ENCODE peak calls at places on chromosomes 16 and 17, in ten cellular contexts. One of them, this sample, is unnamed. For H3K27me3, the result is how much of the 10 kb centered on the place peaks cover.

GRCh38 chr16:69633375-69633774 is 67.6 kb downstream of the NFAT5 start:
- DNase-seq in psoas muscle: no peak
- DNase-seq in cardiac muscle cell: no peak
- DNase-seq in adipocyte: no peak
- DNase-seq in CD8-positive, alpha-beta memory T cell: no peak
- DNase-seq in colonic mucosa: no peak
- DNase-seq in naive thymus-derived CD4-positive, alpha-beta T cell: no peak
- DNase-seq in GM23248: no peak
- DNase-seq in Peyer's patch: no peak
- DNase-seq in Caco-2: no peak
- DNase-seq in this sample: no peak

GRCh38 chr16:57409870-57410585 is 5.5 kb downstream of the CCL17 start:
- DNase-seq in Caco-2: peak
- DNase-seq in colonic mucosa: no peak
- DNase-seq in adipocyte: no peak
- DNase-seq in CD8-positive, alpha-beta memory T cell: no peak
- DNase-seq in naive thymus-derived CD4-positive, alpha-beta T cell: no peak
- DNase-seq in GM23248: no peak
- DNase-seq in cardiac muscle cell: peak
- DNase-seq in psoas muscle: no peak
- DNase-seq in Peyer's patch: no peak
- DNase-seq in this sample: no peak

GRCh38 chr16:74984194-74984669 is 691 bp downstream of the WDR59 start:
- DNase-seq in naive thymus-derived CD4-positive, alpha-beta T cell: peak
- DNase-seq in CD8-positive, alpha-beta memory T cell: no peak
- DNase-seq in adipocyte: peak
- DNase-seq in colonic mucosa: no peak
- DNase-seq in GM23248: peak
- DNase-seq in Caco-2: no peak
- DNase-seq in cardiac muscle cell: peak
- DNase-seq in Peyer's patch: no peak
- DNase-seq in psoas muscle: no peak
- DNase-seq in this sample: no peak

GRCh38 chr16:14566599-14566998 is 63.5 kb downstream of the PARN start:
- DNase-seq in naive thymus-derived CD4-positive, alpha-beta T cell: no peak
- DNase-seq in adipocyte: no peak
- DNase-seq in GM23248: no peak
- DNase-seq in psoas muscle: no peak
- DNase-seq in Peyer's patch: no peak
- DNase-seq in cardiac muscle cell: no peak
- DNase-seq in colonic mucosa: no peak
- DNase-seq in CD8-positive, alpha-beta memory T cell: no peak
- DNase-seq in Caco-2: no peak
- DNase-seq in this sample: no peak

GRCh38 chr16:84356591-84357116 is 11.7 kb upstream of the ATP2C2 start:
- DNase-seq in adipocyte: no peak
- DNase-seq in CD8-positive, alpha-beta memory T cell: no peak
- DNase-seq in naive thymus-derived CD4-positive, alpha-beta T cell: no peak
- DNase-seq in Caco-2: peak
- DNase-seq in Peyer's patch: no peak
- DNase-seq in cardiac muscle cell: no peak
- DNase-seq in psoas muscle: no peak
- DNase-seq in colonic mucosa: peak
- DNase-seq in GM23248: peak
- DNase-seq in this sample: no peak

GRCh38 chr16:74309789-74310781 is 13.5 kb downstream of the PSMD7 start:
- DNase-seq in naive thymus-derived CD4-positive, alpha-beta T cell: peak
- DNase-seq in psoas muscle: no peak
- DNase-seq in adipocyte: peak
- DNase-seq in Caco-2: peak
- DNase-seq in GM23248: peak
- DNase-seq in colonic mucosa: peak
- DNase-seq in cardiac muscle cell: peak
- DNase-seq in CD8-positive, alpha-beta memory T cell: no peak
- DNase-seq in Peyer's patch: no peak
- DNase-seq in this sample: no peak

GRCh38 chr17:77778636-77779524 is 179.6 kb upstream of the TNRC6C start:
- DNase-seq in Caco-2: no peak
- DNase-seq in colonic mucosa: no peak
- DNase-seq in naive thymus-derived CD4-positive, alpha-beta T cell: no peak
- DNase-seq in GM23248: peak
- DNase-seq in Peyer's patch: no peak
- DNase-seq in cardiac muscle cell: no peak
- DNase-seq in adipocyte: peak
- DNase-seq in psoas muscle: peak
- DNase-seq in CD8-positive, alpha-beta memory T cell: no peak
- DNase-seq in this sample: peak

GRCh38 chr17:63932008-63932561 is at the start of gene CD79B:
- DNase-seq in Caco-2: no peak
- DNase-seq in CD8-positive, alpha-beta memory T cell: no peak
- DNase-seq in colonic mucosa: no peak
- DNase-seq in Peyer's patch: peak
- DNase-seq in psoas muscle: peak
- DNase-seq in adipocyte: no peak
- DNase-seq in cardiac muscle cell: no peak
- DNase-seq in naive thymus-derived CD4-positive, alpha-beta T cell: peak
- DNase-seq in GM23248: no peak
- DNase-seq in this sample: no peak

GRCh38 chr16:85494315-85494714 is 118.8 kb upstream of the GSE1 start:
- DNase-seq in CD8-positive, alpha-beta memory T cell: no peak
- DNase-seq in GM23248: no peak
- DNase-seq in adipocyte: no peak
- DNase-seq in colonic mucosa: no peak
- DNase-seq in naive thymus-derived CD4-positive, alpha-beta T cell: no peak
- DNase-seq in Peyer's patch: no peak
- DNase-seq in cardiac muscle cell: no peak
- DNase-seq in psoas muscle: no peak
- DNase-seq in Caco-2: no peak
- DNase-seq in this sample: no peak

GRCh38 chr16:85490971-85491771 is 122.0 kb upstream of the GSE1 start:
- DNase-seq in GM23248: no peak
- DNase-seq in CD8-positive, alpha-beta memory T cell: peak
- DNase-seq in naive thymus-derived CD4-positive, alpha-beta T cell: no peak
- DNase-seq in colonic mucosa: peak
- DNase-seq in psoas muscle: no peak
- DNase-seq in Peyer's patch: peak
- DNase-seq in adipocyte: no peak
- DNase-seq in Caco-2: peak
- DNase-seq in cardiac muscle cell: peak
- DNase-seq in this sample: no peak

GRCh38 chr16:85492617-85492957 is 120.5 kb upstream of the GSE1 start:
- DNase-seq in adipocyte: no peak
- DNase-seq in cardiac muscle cell: no peak
- DNase-seq in GM23248: peak
- DNase-seq in Caco-2: no peak
- DNase-seq in CD8-positive, alpha-beta memory T cell: no peak
- DNase-seq in colonic mucosa: no peak
- DNase-seq in psoas muscle: no peak
- DNase-seq in Peyer's patch: no peak
- DNase-seq in naive thymus-derived CD4-positive, alpha-beta T cell: no peak
- DNase-seq in this sample: no peak

GRCh38 chr16:85490407-85490806 is 122.7 kb upstream of the GSE1 start:
- DNase-seq in naive thymus-derived CD4-positive, alpha-beta T cell: no peak
- DNase-seq in GM23248: no peak
- DNase-seq in adipocyte: no peak
- DNase-seq in Peyer's patch: no peak
- DNase-seq in psoas muscle: no peak
- DNase-seq in Caco-2: no peak
- DNase-seq in CD8-positive, alpha-beta memory T cell: no peak
- DNase-seq in colonic mucosa: no peak
- DNase-seq in cardiac muscle cell: no peak
- DNase-seq in this sample: no peak

DNA sequence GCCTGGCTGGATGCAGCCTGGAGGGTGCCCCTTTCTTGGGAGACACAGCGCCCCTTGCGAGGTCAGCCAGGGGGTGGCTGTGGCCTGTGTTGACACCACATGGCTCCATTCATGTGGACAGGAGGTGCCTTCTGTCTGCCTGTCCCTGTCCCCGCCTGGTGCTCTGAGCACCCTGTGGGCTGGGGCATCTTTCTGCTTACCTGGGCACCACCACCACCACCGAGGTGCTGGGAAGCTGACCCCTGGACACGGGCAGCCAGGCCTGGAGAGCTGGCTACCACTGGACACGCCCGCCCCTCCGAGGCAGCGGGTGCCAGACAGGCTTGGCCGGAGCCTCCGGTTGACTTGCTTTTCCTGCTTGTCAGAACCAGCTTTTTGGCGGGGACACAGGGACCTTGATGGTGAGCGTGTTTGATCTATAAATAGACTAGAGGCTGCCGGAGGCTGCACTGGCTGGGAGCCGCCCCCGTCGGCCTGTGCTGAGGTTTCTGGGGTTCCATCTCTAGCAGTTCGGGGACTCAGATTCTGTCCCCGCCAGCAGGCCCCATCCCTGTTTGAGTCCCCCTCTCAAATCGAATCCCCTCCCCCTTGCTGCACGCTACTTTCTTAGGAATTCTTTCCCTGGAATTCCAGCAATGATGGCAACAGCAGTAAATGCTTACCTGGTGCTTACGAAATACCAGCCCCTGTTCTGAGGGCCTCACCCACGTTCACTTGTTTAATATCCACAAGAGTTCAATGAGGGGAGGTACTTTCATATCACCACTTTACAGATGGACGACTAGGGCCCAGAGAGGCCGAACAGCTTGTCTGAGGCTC is 121.1 kb upstream of the GSE1 start:
- DNase-seq in Caco-2: peak
- DNase-seq in naive thymus-derived CD4-positive, alpha-beta T cell: no peak
- DNase-seq in psoas muscle: peak
- DNase-seq in Peyer's patch: no peak
- DNase-seq in adipocyte: no peak
- DNase-seq in cardiac muscle cell: no peak
- DNase-seq in CD8-positive, alpha-beta memory T cell: no peak
- DNase-seq in GM23248: peak
- DNase-seq in colonic mucosa: peak
- DNase-seq in this sample: no peak
- H3K27me3 ChIP-seq in Caco-2: under half
- H3K27me3 ChIP-seq in naive thymus-derived CD4-positive, alpha-beta T cell: under half
- H3K27me3 ChIP-seq in psoas muscle: under half
- H3K27me3 ChIP-seq in Peyer's patch: under half
- H3K27me3 ChIP-seq in adipocyte: under half
- H3K27me3 ChIP-seq in cardiac muscle cell: under half
- H3K27me3 ChIP-seq in CD8-positive, alpha-beta memory T cell: under half
- H3K27me3 ChIP-seq in GM23248: under half
- H3K27me3 ChIP-seq in colonic mucosa: under half
- H3K27me3 ChIP-seq in this sample: under half

DNA sequence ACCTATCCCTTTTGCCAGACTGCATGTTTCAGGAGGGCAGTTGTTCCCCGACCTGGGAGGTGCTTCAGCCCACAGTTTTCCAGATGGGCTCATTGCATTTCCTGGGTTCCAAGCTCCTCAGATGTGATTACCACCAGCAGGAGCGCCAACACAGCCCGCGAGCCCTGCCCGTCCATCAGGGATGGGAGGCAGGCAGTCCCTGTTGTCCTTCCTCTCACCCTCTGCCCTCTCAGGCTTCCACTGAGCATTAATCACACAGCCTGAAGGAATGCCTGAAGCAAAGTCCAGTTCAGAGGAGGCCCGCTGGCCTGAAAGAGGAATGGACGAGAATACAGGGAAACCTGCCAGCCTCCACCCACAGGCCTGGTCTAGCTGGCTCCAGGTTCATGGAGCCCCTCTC is 256.3 kb upstream of the SDK2 start:
- DNase-seq in colonic mucosa: no peak
- DNase-seq in GM23248: no peak
- DNase-seq in cardiac muscle cell: no peak
- DNase-seq in psoas muscle: no peak
- DNase-seq in Caco-2: peak
- DNase-seq in adipocyte: no peak
- DNase-seq in CD8-positive, alpha-beta memory T cell: no peak
- DNase-seq in naive thymus-derived CD4-positive, alpha-beta T cell: no peak
- DNase-seq in Peyer's patch: no peak
- DNase-seq in this sample: no peak
- H3K27me3 ChIP-seq in colonic mucosa: under half
- H3K27me3 ChIP-seq in GM23248: under half
- H3K27me3 ChIP-seq in cardiac muscle cell: half or more
- H3K27me3 ChIP-seq in psoas muscle: under half
- H3K27me3 ChIP-seq in Caco-2: under half
- H3K27me3 ChIP-seq in adipocyte: half or more
- H3K27me3 ChIP-seq in CD8-positive, alpha-beta memory T cell: under half
- H3K27me3 ChIP-seq in naive thymus-derived CD4-positive, alpha-beta T cell: under half
- H3K27me3 ChIP-seq in Peyer's patch: under half
- H3K27me3 ChIP-seq in this sample: under half

DNA sequence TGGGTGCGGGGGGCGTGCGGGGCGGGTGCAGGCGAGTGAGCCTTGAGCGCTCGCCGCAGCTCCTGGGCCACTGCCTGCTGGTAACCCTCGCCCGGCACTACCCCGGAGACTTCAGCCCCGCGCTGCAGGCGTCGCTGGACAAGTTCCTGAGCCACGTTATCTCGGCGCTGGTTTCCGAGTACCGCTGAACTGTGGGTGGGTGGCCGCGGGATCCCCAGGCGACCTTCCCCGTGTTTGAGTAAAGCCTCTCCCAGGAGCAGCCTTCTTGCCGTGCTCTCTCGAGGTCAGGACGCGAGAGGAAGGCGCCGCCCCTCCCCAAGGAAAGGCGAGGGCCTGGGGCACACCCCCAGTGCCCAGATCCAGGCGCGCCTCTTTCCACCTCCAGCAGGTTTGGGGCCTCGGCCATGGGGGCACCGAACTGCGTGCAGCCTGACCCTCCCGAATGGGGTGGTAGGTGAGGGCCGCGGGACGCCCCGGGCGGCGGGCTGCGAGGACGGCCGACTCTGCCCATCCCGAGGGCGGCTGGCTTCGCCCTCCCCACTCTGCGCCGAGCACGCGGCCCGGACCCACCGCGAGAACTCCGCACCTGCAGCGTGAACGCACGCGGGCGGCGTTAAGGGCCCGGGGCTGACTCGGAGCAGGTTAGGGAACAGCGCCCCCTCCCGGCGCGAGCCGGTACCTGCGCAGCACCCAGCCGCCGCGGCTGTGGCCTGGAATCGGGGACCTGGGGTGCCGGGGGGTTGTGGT is 835 bp downstream of the HBQ1 start:
- DNase-seq in cardiac muscle cell: peak
- DNase-seq in adipocyte: peak
- DNase-seq in Peyer's patch: peak
- DNase-seq in Caco-2: peak
- DNase-seq in colonic mucosa: peak
- DNase-seq in naive thymus-derived CD4-positive, alpha-beta T cell: peak
- DNase-seq in GM23248: peak
- DNase-seq in psoas muscle: peak
- DNase-seq in CD8-positive, alpha-beta memory T cell: peak
- DNase-seq in this sample: peak
- H3K27me3 ChIP-seq in cardiac muscle cell: under half
- H3K27me3 ChIP-seq in adipocyte: under half
- H3K27me3 ChIP-seq in Peyer's patch: under half
- H3K27me3 ChIP-seq in Caco-2: under half
- H3K27me3 ChIP-seq in colonic mucosa: under half
- H3K27me3 ChIP-seq in naive thymus-derived CD4-positive, alpha-beta T cell: under half
- H3K27me3 ChIP-seq in GM23248: under half
- H3K27me3 ChIP-seq in psoas muscle: under half
- H3K27me3 ChIP-seq in CD8-positive, alpha-beta memory T cell: under half
- H3K27me3 ChIP-seq in this sample: under half

DNA sequence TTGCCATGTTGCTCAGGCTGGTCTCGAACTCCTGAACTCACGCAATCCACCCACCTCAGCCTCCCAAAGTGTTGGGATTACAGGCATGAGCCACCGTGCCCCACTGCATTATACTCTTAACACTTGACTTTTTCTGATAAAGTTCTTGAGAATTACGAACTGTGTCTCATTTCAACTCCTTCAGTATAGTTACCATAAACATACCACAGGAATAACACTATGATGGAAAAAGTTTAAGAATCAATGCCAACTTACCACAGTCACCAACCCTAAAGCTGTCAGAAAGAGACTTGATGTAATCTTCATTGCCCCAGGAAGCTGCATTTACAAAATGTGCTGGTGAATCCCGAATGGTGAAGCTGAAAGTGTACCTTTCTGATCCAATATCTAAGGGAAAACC is 10.2 kb downstream of the MEIOB start:
- DNase-seq in Peyer's patch: no peak
- DNase-seq in naive thymus-derived CD4-positive, alpha-beta T cell: no peak
- DNase-seq in adipocyte: no peak
- DNase-seq in colonic mucosa: no peak
- DNase-seq in cardiac muscle cell: no peak
- DNase-seq in GM23248: no peak
- DNase-seq in CD8-positive, alpha-beta memory T cell: no peak
- DNase-seq in psoas muscle: no peak
- DNase-seq in Caco-2: no peak
- DNase-seq in this sample: no peak
- H3K27me3 ChIP-seq in Peyer's patch: under half
- H3K27me3 ChIP-seq in naive thymus-derived CD4-positive, alpha-beta T cell: under half
- H3K27me3 ChIP-seq in adipocyte: half or more
- H3K27me3 ChIP-seq in colonic mucosa: under half
- H3K27me3 ChIP-seq in cardiac muscle cell: half or more
- H3K27me3 ChIP-seq in GM23248: under half
- H3K27me3 ChIP-seq in CD8-positive, alpha-beta memory T cell: under half
- H3K27me3 ChIP-seq in psoas muscle: under half
- H3K27me3 ChIP-seq in Caco-2: under half
- H3K27me3 ChIP-seq in this sample: under half

This sample was measured in MG63.